ENCODE peak calls at places on chromosomes 1 and 21, in six cellular contexts. A is uterus; U is right lobe of liver; V is PC-3; N is CD8-positive, alpha-beta memory T cell; S is psoas muscle. Q is an unnamed sample. For H3K36me3, the result is how much of the 10 kb centered on the place peaks cover.

GRCh38 chr21:14862794-14863720 is 201.7 kb downstream of the NRIP1 start:
- DNase-seq in A (no peak), U (no peak), V (peak), N (no peak), S (no peak), Q (no peak)

GRCh38 chr1:186330758-186331157 is 44.3 kb downstream of the TPR start:
- DNase-seq in A (no peak), U (no peak), V (peak), N (no peak), S (no peak), Q (no peak)

GRCh38 chr1:84853743-84854721 is 39.0 kb downstream of the LPAR3 start:
- DNase-seq in A (no peak), U (no peak), V (peak), N (peak), S (no peak), Q (peak)

GRCh38 chr1:25695991-25696330 is 79.4 kb downstream of the MAN1C1 start:
- DNase-seq in A (peak), U (no peak), V (peak), N (no peak), S (peak), Q (peak)

GRCh38 chr1:99544328-99544727 is 101.6 kb upstream of the PALMD start:
- DNase-seq in A (no peak), U (no peak), V (peak), N (no peak), S (no peak), Q (peak)

GRCh38 chr1:66852870-66853269 is 51.8 kb upstream of the INSL5 start:
- DNase-seq in A (no peak), U (no peak), V (no peak), N (no peak), S (no peak), Q (no peak)

GRCh38 chr1:8395433-8395866 is 77.5 kb downstream of the SLC45A1 start:
- DNase-seq in A (no peak), U (no peak), V (no peak), N (no peak), S (no peak), Q (no peak)

GRCh38 chr1:10520497-10520896 is 45.7 kb downstream of the PEX14 start:
- DNase-seq in A (no peak), U (no peak), V (no peak), N (no peak), S (no peak), Q (no peak)

GRCh38 chr1:183655562-183656075 is 2.5 kb upstream of the APOBEC4 start:
- DNase-seq in A (peak), U (peak), V (peak), N (peak), S (peak), Q (peak)

GRCh38 chr21:31222142-31222541 is 121.9 kb downstream of the TIAM1 start:
- DNase-seq in A (no peak), U (no peak), V (peak), N (no peak), S (no peak), Q (no peak)

GRCh38 chr1:84859866-84860265 is 33.1 kb downstream of the LPAR3 start:
- DNase-seq in A (no peak), U (no peak), V (no peak), N (no peak), S (no peak), Q (no peak)

GRCh38 chr1:113821916-113822315 is 9.6 kb upstream of the RSBN1 start:
- DNase-seq in A (no peak), U (no peak), V (no peak), N (no peak), S (no peak), Q (no peak)

GRCh38 chr1:11453742-11454442 is 25.1 kb upstream of the DISP3 start:
- DNase-seq in A (no peak), U (no peak), V (no peak), N (no peak), S (no peak), Q (no peak)

GRCh38 chr1:30986755-30987154 is 78.2 kb upstream of the SDC3 start:
- DNase-seq in A (no peak), U (no peak), V (no peak), N (no peak), S (no peak), Q (no peak)

GRCh38 chr1:179883739-179884138 is 1.7 kb downstream of the TOR1AIP1 start:
- DNase-seq in A (no peak), U (no peak), V (peak), N (peak), S (no peak), Q (no peak)

GRCh38 chr1:53271446-53272090 is 33.2 kb upstream of the MAGOH start:
- DNase-seq in A (no peak), U (no peak), V (no peak), N (no peak), S (no peak), Q (no peak)

GRCh38 chr21:22855581-22855980 is 1857.4 kb downstream of the NCAM2 start:
- DNase-seq in A (no peak), U (no peak), V (peak), N (no peak), S (no peak), Q (peak)

GRCh38 chr1:48903291-48903690 is 126.6 kb upstream of the BEND5 start:
- DNase-seq in A (no peak), U (no peak), V (no peak), N (no peak), S (no peak), Q (no peak)

GRCh38 chr1:65065535-65066378 is 82.2 kb upstream of the AK4 start:
- DNase-seq in A (peak), U (peak), V (no peak), N (no peak), S (peak), Q (no peak)

GRCh38 chr1:9580942-9581341 is 7.8 kb upstream of the TMEM201 start:
- DNase-seq in A (no peak), U (no peak), V (no peak), N (no peak), S (no peak), Q (no peak)

GRCh38 chr1:223364685-223365382 is 858 bp upstream of the SUSD4 start:
- DNase-seq in A (no peak), U (no peak), V (no peak), N (peak), S (no peak), Q (no peak)

GRCh38 chr1:42335809-42336518 is 929 bp upstream of the FOXJ3 start:
- DNase-seq in A (no peak), U (no peak), V (peak), N (no peak), S (peak), Q (peak)

GRCh38 chr1:91730781-91731732 is 154.9 kb downstream of the TGFBR3 start:
- DNase-seq in A (peak), U (peak), V (peak), N (no peak), S (peak), Q (peak)

GRCh38 chr1:235012436-235013210 is 116.0 kb downstream of the TOMM20 start:
- DNase-seq in A (no peak), U (no peak), V (no peak), N (no peak), S (no peak), Q (no peak)

GRCh38 chr1:6534248-6534647 is 20.1 kb downstream of the NOL9 start:
- DNase-seq in A (no peak), U (no peak), V (no peak), N (no peak), S (peak), Q (no peak)
- H3K36me3 ChIP-seq in A (under half), U (under half), V (half or more), N (under half), S (under half), Q (half or more)

GRCh38 chr1:177737456-177737855 is 232.4 kb downstream of the SEC16B start:
- DNase-seq in A (no peak), U (no peak), V (no peak), N (no peak), S (no peak), Q (no peak)

GRCh38 chr1:177729646-177730045 is 240.2 kb downstream of the SEC16B start:
- DNase-seq in A (no peak), U (no peak), V (no peak), N (no peak), S (no peak), Q (no peak)

DNA sequence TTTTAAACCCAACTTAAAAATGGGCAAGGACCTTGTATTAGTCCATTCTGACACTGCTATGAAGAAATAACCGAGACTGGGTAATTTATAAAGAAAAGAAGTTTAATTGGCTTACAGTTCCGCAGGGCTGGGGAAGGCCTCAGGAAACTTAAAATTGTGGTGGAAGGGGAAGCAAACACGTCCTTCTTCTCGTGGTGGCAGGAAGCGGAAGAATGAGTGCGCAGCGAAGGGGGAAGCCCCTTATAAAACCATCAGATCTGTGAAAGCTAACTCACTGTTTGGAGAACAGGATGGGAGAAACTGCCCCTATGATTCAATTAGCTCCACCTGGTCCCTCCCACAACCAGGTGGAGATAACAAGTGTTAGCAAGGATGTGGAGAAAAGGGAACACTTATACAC is 237.7 kb downstream of the SEC16B start:
- DNase-seq in A (no peak), U (no peak), V (no peak), N (no peak), S (no peak), Q (no peak)
- H3K36me3 ChIP-seq in A (under half), U (under half), V (under half), N (under half), S (under half), Q (under half)

GRCh38 chr1:248825573-248825908 is 174 bp downstream of the SH3BP5L start:
- DNase-seq in A (no peak), U (no peak), V (no peak), N (no peak), S (no peak), Q (no peak)

GRCh38 chr1:248825136-248825535 is 579 bp downstream of the SH3BP5L start:
- DNase-seq in A (no peak), U (peak), V (no peak), N (no peak), S (no peak), Q (no peak)

GRCh38 chr1:248823517-248824001 is 2.2 kb downstream of the SH3BP5L start:
- DNase-seq in A (no peak), U (no peak), V (peak), N (no peak), S (no peak), Q (peak)

GRCh38 chr1:248824301-248824700 is 1.4 kb downstream of the SH3BP5L start:
- DNase-seq in A (no peak), U (no peak), V (no peak), N (no peak), S (no peak), Q (no peak)

GRCh38 chr1:248824701-248825100 is 1.0 kb downstream of the SH3BP5L start:
- DNase-seq in A (no peak), U (no peak), V (no peak), N (no peak), S (no peak), Q (no peak)
- H3K36me3 ChIP-seq in A (under half), U (under half), V (under half), N (under half), S (under half), Q (under half)

DNA sequence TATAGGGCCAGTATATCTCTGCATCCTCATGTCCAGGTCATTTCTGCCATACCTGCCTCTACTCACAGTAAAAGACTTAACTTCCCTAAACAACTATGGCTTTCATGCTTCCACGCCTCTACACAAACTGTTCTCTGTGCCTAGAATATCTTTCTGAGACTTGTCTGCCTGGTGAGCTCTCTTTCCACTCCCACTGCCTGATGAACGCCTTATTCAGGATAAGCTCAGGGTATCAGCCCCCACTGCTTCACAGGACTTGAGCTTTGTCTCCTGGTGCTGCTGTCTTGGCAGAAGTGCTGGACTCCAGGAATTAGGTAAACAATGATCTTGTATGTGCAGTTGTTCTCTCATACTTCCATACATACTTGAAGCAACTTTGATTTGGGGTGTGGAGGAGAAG is 4.8 kb upstream of the DDX20 start:
- DNase-seq in A (no peak), U (no peak), V (no peak), N (no peak), S (no peak), Q (no peak)
- H3K36me3 ChIP-seq in A (under half), U (under half), V (under half), N (under half), S (under half), Q (under half)

Q was measured in MG63.